ENCODE peak calls at places on chromosomes 3 and 15, in eight cellular contexts. C, B, Y, Q, A, U, M and R are unnamed samples.

GRCh38 chr3:135082706-135083105 is 287.6 kb downstream of the EPHB1 start:
- DNase-seq in C (no peak), M (no peak), A (no peak), B (no peak), Y (no peak), U (no peak), Q (no peak), R (no peak)

GRCh38 chr15:66195621-66196230 is 57.8 kb downstream of the MEGF11 start:
- DNase-seq in Q (no peak), M (no peak), C (no peak), A (no peak), B (no peak), Y (no peak), U (no peak), R (no peak)

GRCh38 chr3:194618858-194619608 is 14.2 kb downstream of the TMEM44 start:
- DNase-seq in U (no peak), B (no peak), Y (no peak), Q (peak; percentile 44), A (no peak), M (no peak), C (no peak), R (peak; percentile 67)

GRCh38 chr3:99952306-99952705 is 134.6 kb downstream of the CMSS1 start:
- DNase-seq in B (peak; percentile 64), Y (peak; percentile 55), Q (no peak), M (no peak), U (peak; percentile 60), C (no peak), A (no peak), R (no peak)

GRCh38 chr3:26921054-26921453 is 298.5 kb downstream of the LRRC3B start:
- DNase-seq in C (no peak), Q (no peak), Y (no peak), A (no peak), B (no peak), M (no peak), U (no peak), R (no peak)

GRCh38 chr3:43343778-43344177 is 57.4 kb downstream of the SNRK start:
- DNase-seq in U (no peak), B (no peak), Y (no peak), M (no peak), C (no peak), A (no peak), Q (no peak), R (no peak)

GRCh38 chr3:181176610-181177009 is 187.1 kb upstream of the DNAJC19 start:
- DNase-seq in U (peak; percentile 52), A (no peak), B (peak; percentile 4), M (no peak), C (peak; percentile 43), Q (peak; percentile 72), Y (peak; percentile 56), R (no peak)

GRCh38 chr3:178536271-178537079 is at the start of gene KCNMB2:
- DNase-seq in A (no peak), C (no peak), B (peak; percentile 47), Q (no peak), M (no peak), U (peak; percentile 11), Y (peak; percentile 23), R (no peak)

GRCh38 chr3:101995371-101996046 is 146.2 kb downstream of the NFKBIZ start:
- DNase-seq in M (no peak), C (no peak), Q (no peak), U (peak; percentile 49), Y (peak; percentile 23), B (peak; percentile 45), A (no peak), R (no peak)

GRCh38 chr3:143234521-143234920 is 115.0 kb downstream of the CHST2 start:
- DNase-seq in M (no peak), Q (no peak), U (peak; percentile 9), B (peak; percentile 38), Y (peak; percentile 17), C (no peak), A (no peak), R (no peak)

GRCh38 chr15:64894395-64895056 is 17.2 kb upstream of the ANKDD1A start:
- DNase-seq in Y (no peak), A (no peak), U (no peak), Q (peak; percentile 64), B (no peak), C (peak; percentile 84), M (peak; percentile 78), R (no peak)

GRCh38 chr3:9778518-9779129 is 8.9 kb upstream of the CAMK1 start:
- DNase-seq in Y (peak; percentile 55), B (peak; percentile 75), M (no peak), U (no peak), C (no peak), Q (no peak), A (no peak), R (no peak)

GRCh38 chr15:60370105-60370803 is 27.5 kb downstream of the ANXA2 start:
- DNase-seq in U (peak; percentile 52), Q (no peak), Y (peak; percentile 72), A (no peak), M (no peak), C (no peak), B (peak; percentile 23), R (no peak)

GRCh38 chr3:99864289-99864688 is 46.6 kb downstream of the CMSS1 start:
- DNase-seq in U (no peak), Y (no peak), M (no peak), A (no peak), Q (no peak), B (no peak), C (no peak), R (no peak)

DNA sequence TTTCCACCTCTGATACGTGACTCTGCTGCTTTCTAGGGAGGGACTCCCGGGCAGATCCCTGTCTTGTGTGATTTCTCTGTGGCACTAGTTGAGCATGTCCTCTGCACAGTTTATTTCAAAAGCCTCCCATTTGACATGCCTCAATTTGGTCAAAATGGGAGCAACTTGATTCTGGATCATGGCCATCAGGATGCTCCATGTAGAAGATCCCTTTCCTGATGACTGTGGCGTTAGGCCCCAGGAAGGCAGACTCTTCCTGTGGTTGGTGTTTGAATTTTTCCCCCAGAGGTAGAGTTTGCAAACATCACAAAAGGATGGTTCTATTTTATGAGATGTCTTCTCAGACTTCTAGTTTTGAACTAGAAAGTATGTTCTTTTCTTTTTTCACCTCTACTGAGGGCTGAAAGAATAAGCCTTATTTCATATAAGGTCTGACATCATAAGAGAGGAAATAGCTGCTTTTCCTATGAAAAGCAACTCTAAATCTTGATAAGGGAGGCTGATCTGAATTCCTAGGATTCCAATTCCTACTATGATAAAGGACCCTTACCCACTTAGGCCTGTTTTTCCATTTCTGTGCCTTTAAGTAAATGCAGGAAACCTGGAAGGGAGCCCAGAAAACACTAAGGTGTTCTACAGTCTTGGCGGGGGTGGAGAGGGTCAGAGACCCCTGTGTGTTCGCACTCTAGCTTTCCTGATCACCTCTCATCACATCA is 243.8 kb upstream of the CHRM5 start:
- DNase-seq in M (no peak), B (no peak), Q (no peak), U (no peak), A (no peak), C (no peak), Y (no peak), R (no peak)
- TF ChIP-seq CTCF in M (no peak), B (no peak), Q (no peak), U (no peak), A (no peak), C (no peak), Y (no peak), R (no peak)

DNA sequence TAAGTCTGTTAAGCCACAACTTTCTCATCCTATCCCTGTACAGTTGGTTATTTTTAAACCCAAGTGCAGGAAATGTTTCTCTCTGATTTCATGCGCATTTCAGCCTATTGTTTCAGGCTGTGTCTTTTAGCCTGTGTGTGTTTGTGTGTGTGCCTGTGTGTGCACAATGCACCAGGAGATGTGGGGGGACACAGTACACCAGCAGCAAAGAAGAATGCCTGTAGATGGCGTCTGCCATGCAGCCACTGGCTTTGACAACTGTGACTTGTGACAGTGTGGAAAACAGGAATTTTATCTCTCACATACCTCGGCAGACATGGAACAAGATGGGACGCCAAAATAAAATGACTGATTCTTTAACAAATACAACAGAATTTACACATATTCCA is 43.6 kb upstream of the PLXNA1 start:
- DNase-seq in U (no peak), M (no peak), Q (no peak), Y (no peak), A (no peak), C (no peak), B (no peak), R (no peak)
- TF ChIP-seq CTCF in U (peak; percentile 26), M (no peak), Q (no peak), Y (no peak), A (peak; percentile 11), C (no peak), B (no peak), R (no peak)

GRCh38 chr15:91589360-91589759 is 264.1 kb upstream of the SLCO3A1 start:
- DNase-seq in C (no peak), M (no peak), U (no peak), Q (no peak), A (no peak), B (no peak), Y (no peak), R (no peak)
- TF ChIP-seq CTCF in C (no peak), M (no peak), U (peak; percentile 16), Q (no peak), A (no peak), B (no peak), Y (no peak), R (no peak)

GRCh38 chr15:78427985-78428384 is 10.0 kb upstream of the IREB2 start:
- DNase-seq in Q (no peak), A (no peak), M (no peak), U (no peak), B (no peak), Y (no peak), C (no peak), R (no peak)
- TF ChIP-seq CTCF in Q (no peak), A (no peak), M (no peak), U (no peak), B (no peak), Y (no peak), C (no peak), R (no peak)

GRCh38 chr15:71657141-71657540 is 153.2 kb upstream of the NR2E3 start:
- DNase-seq in C (no peak), U (no peak), M (no peak), Y (no peak), B (no peak), A (no peak), Q (no peak), R (no peak)
- TF ChIP-seq CTCF in C (no peak), U (no peak), M (no peak), Y (no peak), B (no peak), A (no peak), Q (no peak), R (no peak)